ENCODE peak calls at places on chromosomes 6 and 20, in six cellular contexts. U, T, W, G, D and M are unnamed samples.

GRCh38 chr6:116971959-116972358 is 94.9 kb downstream of the RFX6 start:
- DNase-seq in U (no peak), T (peak), W (peak), G (peak), D (peak), M (peak)

GRCh38 chr6:56311086-56311485 is 63.7 kb upstream of the COL21A1 start:
- DNase-seq in U (no peak), T (peak), W (no peak), G (peak), D (no peak), M (no peak)

GRCh38 chr6:168908166-168908565 is 345.5 kb downstream of the THBS2 start:
- DNase-seq in U (no peak), T (peak), W (no peak), G (peak), D (peak), M (peak)

GRCh38 chr20:53888510-53888909 is 181.9 kb downstream of the BCAS1 start:
- DNase-seq in U (no peak), T (no peak), W (no peak), G (no peak), D (no peak), M (no peak)

GRCh38 chr20:52490715-52491430 is 299.3 kb upstream of the ZFP64 start:
- DNase-seq in U (no peak), T (peak), W (no peak), G (peak), D (peak), M (peak)

GRCh38 chr20:21230686-21231085 is 72.4 kb upstream of the XRN2 start:
- DNase-seq in U (no peak), T (no peak), W (no peak), G (no peak), D (no peak), M (no peak)

GRCh38 chr6:107447663-107448216 is 11.6 kb downstream of the PDSS2 start:
- DNase-seq in U (no peak), T (no peak), W (no peak), G (no peak), D (no peak), M (no peak)

GRCh38 chr6:166556871-166557322 is 29.6 kb downstream of the RAMACL start:
- DNase-seq in U (peak), T (peak), W (peak), G (peak), D (peak), M (peak)

GRCh38 chr20:62678553-62678952 is 30.1 kb upstream of the NTSR1 start:
- DNase-seq in U (no peak), T (peak), W (no peak), G (no peak), D (no peak), M (peak)

GRCh38 chr6:122494665-122495272 is 23.2 kb upstream of the SERINC1 start:
- DNase-seq in U (no peak), T (no peak), W (no peak), G (no peak), D (no peak), M (no peak)

GRCh38 chr6:9039258-9039657 is 603.9 kb upstream of the SLC35B3 start:
- DNase-seq in U (no peak), T (no peak), W (no peak), G (no peak), D (no peak), M (peak)

GRCh38 chr20:5039255-5039657 is 37.9 kb upstream of the SLC23A2 start:
- DNase-seq in U (no peak), T (no peak), W (no peak), G (no peak), D (no peak), M (no peak)

GRCh38 chr6:56649053-56649769 is 6.5 kb upstream of the DST start:
- DNase-seq in U (no peak), T (peak), W (no peak), G (peak), D (no peak), M (peak)

GRCh38 chr20:6123650-6124014 is 802 bp upstream of the FERMT1 start:
- DNase-seq in U (no peak), T (no peak), W (no peak), G (no peak), D (no peak), M (no peak)
- H3K4me3 ChIP-seq in U (no peak), T (no peak), W (peak), G (no peak), D (no peak), M (peak)

GRCh38 chr20:14264869-14265268 is 72.5 kb downstream of the FLRT3 start:
- DNase-seq in U (no peak), T (peak), W (no peak), G (peak), D (no peak), M (peak)
- TF ChIP-seq CTCF in U (no peak), T (peak), W (peak), G (peak), D (peak), M (peak)

DNA sequence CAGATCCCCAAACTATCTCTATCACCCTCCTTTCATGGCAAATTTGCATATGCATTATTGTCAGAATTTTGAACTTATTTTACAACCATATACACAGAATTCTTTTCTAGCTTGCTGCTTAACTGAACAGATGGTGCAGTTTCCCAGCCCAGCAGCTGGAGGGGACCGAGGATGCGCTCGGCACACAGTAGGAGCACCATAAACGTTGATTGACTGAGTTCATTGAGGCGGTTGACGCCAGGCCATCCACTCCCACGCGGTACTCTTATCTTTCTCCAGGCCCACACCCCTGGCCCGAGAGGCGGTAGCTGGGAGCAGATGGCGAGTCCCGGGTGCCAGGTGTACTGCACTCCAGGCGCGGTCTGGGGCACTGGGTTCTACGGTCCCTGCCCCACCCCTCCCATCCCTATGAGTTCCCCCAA is 6.8 kb upstream of the SOX4 start:
- DNase-seq in U (no peak), T (no peak), W (no peak), G (no peak), D (no peak), M (peak)
- H3K4me3 ChIP-seq in U (peak), T (peak), W (peak), G (peak), D (peak), M (peak)

DNA sequence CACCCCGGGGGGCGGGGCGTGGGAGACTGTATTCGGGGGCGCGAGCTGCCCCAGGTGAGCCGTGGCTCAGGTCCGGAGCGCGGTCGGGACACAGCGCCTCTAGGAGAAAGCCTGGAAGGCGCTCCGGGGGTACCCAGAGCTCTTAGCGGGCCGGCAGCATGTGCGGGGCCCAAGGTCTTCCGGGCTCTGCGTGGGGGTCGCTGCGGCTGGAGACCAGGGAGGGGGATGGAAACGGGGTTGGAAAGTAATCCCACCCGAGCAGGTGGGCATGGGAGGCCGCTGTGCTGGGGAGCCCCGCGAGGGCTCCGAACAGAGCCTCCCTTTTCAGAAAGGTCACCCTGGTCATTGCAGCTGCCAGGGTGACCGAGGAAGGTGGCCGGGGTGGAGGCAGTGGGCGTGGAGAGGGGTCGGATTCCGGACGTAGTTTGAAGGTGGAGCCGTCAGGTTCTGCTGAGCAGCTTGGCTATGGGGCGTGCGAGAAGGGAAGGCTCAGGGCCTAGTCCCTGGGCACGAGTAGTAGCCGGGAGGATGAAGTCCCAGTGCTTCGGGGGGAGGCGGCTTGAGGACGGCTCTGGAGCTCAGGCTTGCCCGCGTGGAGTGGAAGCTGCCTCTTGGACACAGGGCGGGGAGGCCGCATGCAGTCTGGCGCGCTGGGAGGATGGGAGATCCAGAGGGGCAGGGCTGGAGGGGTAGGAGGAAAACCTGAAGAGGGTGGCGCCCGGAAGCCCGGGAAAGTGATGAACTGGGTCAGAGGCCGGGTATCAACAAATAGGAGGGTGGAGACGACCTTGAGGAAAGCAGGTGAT is at the start of gene SIRT5:
- DNase-seq in U (peak), T (peak), W (peak), G (peak), D (peak), M (peak)
- TF ChIP-seq CTCF in U (no peak), T (peak), W (no peak), G (no peak), D (no peak), M (no peak)

GRCh38 chr6:157592566-157592965 is 211.6 kb downstream of the ZDHHC14 start:
- DNase-seq in U (no peak), T (no peak), W (no peak), G (no peak), D (no peak), M (no peak)
- H3K4me3 ChIP-seq in U (no peak), T (no peak), W (no peak), G (no peak), D (no peak), M (peak)

GRCh38 chr6:99818161-99818560 is 175.9 kb downstream of the MCHR2 start:
- DNase-seq in U (no peak), T (no peak), W (no peak), G (no peak), D (no peak), M (no peak)

GRCh38 chr6:99819853-99820252 is 174.2 kb downstream of the MCHR2 start:
- DNase-seq in U (no peak), T (no peak), W (no peak), G (no peak), D (no peak), M (no peak)

GRCh38 chr6:99821164-99821563 is 172.9 kb downstream of the MCHR2 start:
- DNase-seq in U (no peak), T (no peak), W (no peak), G (no peak), D (no peak), M (no peak)

DNA sequence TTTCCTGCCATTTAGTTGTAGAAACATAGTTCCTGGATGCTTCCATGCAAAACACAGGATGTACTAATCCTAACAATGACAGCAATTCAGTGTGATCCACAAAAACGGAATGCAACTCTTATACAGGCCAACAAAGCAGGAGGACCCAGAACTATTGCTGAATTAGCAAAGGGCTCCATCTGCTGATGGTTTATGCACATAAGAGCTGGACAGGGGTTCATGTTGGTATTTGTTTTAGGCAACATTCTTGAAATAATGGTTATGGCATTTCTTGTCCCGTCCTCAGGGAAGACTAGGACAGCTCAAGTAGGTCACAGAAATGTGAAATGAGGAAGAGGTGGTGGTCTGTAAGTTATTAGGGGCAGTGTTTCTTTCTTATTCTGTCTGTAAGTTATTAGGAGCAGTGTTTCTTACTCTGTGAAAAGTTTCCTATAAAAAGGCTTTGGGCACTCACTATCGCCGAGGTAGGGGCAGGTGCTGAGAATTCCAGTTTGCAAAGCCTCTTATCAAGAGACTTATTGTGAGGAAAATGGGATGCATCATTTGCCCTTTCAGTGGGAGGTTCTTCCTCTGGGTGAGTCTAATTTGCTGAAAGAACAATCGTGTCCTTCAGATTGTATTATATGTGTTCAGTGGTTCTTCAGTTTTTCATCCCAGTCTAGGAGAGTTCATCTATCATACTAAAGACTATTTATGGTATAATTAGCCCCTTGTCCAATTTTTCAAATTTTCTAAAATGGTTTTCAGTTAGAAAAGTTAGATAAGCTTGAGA is 171.1 kb downstream of the MCHR2 start:
- DNase-seq in U (no peak), T (peak), W (peak), G (peak), D (peak), M (peak)
- TF ChIP-seq CTCF in U (no peak), T (peak), W (peak), G (peak), D (peak), M (peak)

GRCh38 chr6:111862727-111863126 is 10.5 kb downstream of the FYN start:
- DNase-seq in U (no peak), T (no peak), W (no peak), G (no peak), D (no peak), M (no peak)

GRCh38 chr6:111864138-111865048 is 8.9 kb downstream of the FYN start:
- DNase-seq in U (no peak), T (no peak), W (no peak), G (no peak), D (no peak), M (no peak)

GRCh38 chr6:111858347-111858746 is 14.9 kb downstream of the FYN start:
- DNase-seq in U (no peak), T (no peak), W (no peak), G (no peak), D (no peak), M (no peak)

GRCh38 chr6:111862314-111862713 is 10.9 kb downstream of the FYN start:
- DNase-seq in U (no peak), T (no peak), W (no peak), G (no peak), D (no peak), M (no peak)

GRCh38 chr6:111861321-111861938 is 11.8 kb downstream of the FYN start:
- DNase-seq in U (no peak), T (no peak), W (no peak), G (no peak), D (no peak), M (no peak)
- H3K4me3 ChIP-seq in U (no peak), T (no peak), W (no peak), G (no peak), D (no peak), M (no peak)

GRCh38 chr6:141349710-141350109 is 783.0 kb upstream of the GJE1 start:
- DNase-seq in U (no peak), T (no peak), W (no peak), G (no peak), D (no peak), M (no peak)

GRCh38 chr6:141359953-141360352 is 772.8 kb upstream of the GJE1 start:
- DNase-seq in U (no peak), T (peak), W (peak), G (peak), D (no peak), M (peak)

GRCh38 chr6:141351721-141352120 is 781.0 kb upstream of the GJE1 start:
- DNase-seq in U (no peak), T (no peak), W (no peak), G (no peak), D (no peak), M (no peak)

GRCh38 chr6:141354191-141354950 is 778.4 kb upstream of the GJE1 start:
- DNase-seq in U (no peak), T (no peak), W (no peak), G (peak), D (no peak), M (no peak)
- TF ChIP-seq CTCF in U (no peak), T (no peak), W (no peak), G (no peak), D (no peak), M (no peak)

GRCh38 chr6:152700427-152700826 is 2.7 kb downstream of the MYCT1 start:
- DNase-seq in U (no peak), T (no peak), W (no peak), G (no peak), D (no peak), M (no peak)
- H3K4me3 ChIP-seq in U (no peak), T (no peak), W (peak), G (no peak), D (no peak), M (no peak)